ENCODE peak calls at places on chromosomes 1 and 21, in nine cellular contexts. L is substantia nigra, B is cardiac muscle cell, H is right cardiac atrium, V is lung, T is AG04450, E is A549, Q is dorsolateral prefrontal cortex, A is heart right ventricle. Y is an unnamed sample.

GRCh38 chr1:62159940-62160348 is 34.7 kb upstream of the L1TD1 start:
- DNase-seq in H (no peak), B (no peak), L (no peak), T (no peak), V (no peak), Q (no peak), E (no peak), A (no peak), Y (no peak)

GRCh38 chr1:238951809-238952208 is 434.6 kb upstream of the CHRM3 start:
- DNase-seq in L (peak), H (no peak), A (no peak), E (peak), T (no peak), Q (no peak), B (peak), V (no peak), Y (no peak)

GRCh38 chr1:29304025-29304684 is 67.8 kb downstream of the PTPRU start:
- DNase-seq in B (no peak), A (no peak), V (no peak), L (no peak), Q (no peak), T (no peak), H (no peak), E (no peak), Y (no peak)

GRCh38 chr1:226882631-226883409 is 12.4 kb downstream of the PSEN2 start:
- DNase-seq in B (peak), H (no peak), T (peak), L (no peak), Q (no peak), V (no peak), A (no peak), E (no peak), Y (no peak)

GRCh38 chr1:100089082-100089481 is 43.6 kb downstream of the SASS6 start:
- DNase-seq in B (no peak), T (no peak), E (no peak), Q (no peak), V (no peak), A (no peak), H (no peak), L (no peak), Y (no peak)

GRCh38 chr1:44819594-44820327 is 11.4 kb downstream of the BTBD19 start:
- DNase-seq in H (peak), B (peak), Q (peak), L (peak), E (peak), T (peak), A (peak), V (peak), Y (peak)

GRCh38 chr1:99107680-99108079 is 103.0 kb upstream of the PLPPR5 start:
- DNase-seq in A (no peak), H (no peak), Q (no peak), L (no peak), E (no peak), T (no peak), V (no peak), B (no peak), Y (no peak)

GRCh38 chr21:34704119-34704518 is 35.3 kb downstream of the CLIC6 start:
- DNase-seq in H (no peak), B (peak), T (no peak), Q (no peak), V (no peak), L (no peak), E (no peak), A (no peak), Y (no peak)

GRCh38 chr1:19484338-19484792 is 974 bp downstream of the CAPZB start:
- DNase-seq in V (no peak), B (no peak), H (no peak), T (no peak), A (peak), Q (no peak), E (no peak), L (no peak), Y (no peak)

GRCh38 chr1:32351859-32352745 is 10.2 kb downstream of the FAM229A start:
- DNase-seq in B (peak), L (peak), A (peak), H (peak), Q (peak), E (peak), T (no peak), V (peak), Y (no peak)

GRCh38 chr1:109985251-109986053 is 887 bp downstream of the AHCYL1 start:
- DNase-seq in E (no peak), T (no peak), V (no peak), L (no peak), B (peak), Q (no peak), A (no peak), H (no peak), Y (no peak)

GRCh38 chr1:112797221-112797620 is 82.1 kb upstream of the PPM1J start:
- DNase-seq in V (no peak), E (no peak), B (no peak), T (no peak), L (no peak), A (no peak), H (no peak), Q (no peak), Y (no peak)

GRCh38 chr1:186802388-186802787 is 26.4 kb upstream of the PLA2G4A start:
- DNase-seq in L (no peak), T (no peak), A (no peak), Q (no peak), H (no peak), B (no peak), V (no peak), E (no peak), Y (no peak)

GRCh38 chr21:34811368-34811767 is 142.6 kb downstream of the CLIC6 start:
- DNase-seq in H (no peak), L (no peak), Q (no peak), B (no peak), T (no peak), V (no peak), E (no peak), A (no peak), Y (no peak)

GRCh38 chr1:3996846-3997705 is 97.0 kb upstream of the C1orf174 start:
- DNase-seq in L (no peak), E (no peak), H (no peak), A (no peak), B (no peak), T (no peak), Q (peak), V (no peak), Y (no peak)

GRCh38 chr1:227447531-227447990 is 115.8 kb upstream of the ZNF678 start:
- DNase-seq in A (peak), T (no peak), V (peak), B (peak), H (peak), Q (no peak), L (no peak), E (no peak), Y (no peak)

GRCh38 chr21:35232545-35233176 is 183.6 kb upstream of the RUNX1 start:
- DNase-seq in E (peak), V (no peak), L (no peak), H (no peak), Q (no peak), B (peak), A (no peak), T (no peak), Y (no peak)

GRCh38 chr1:48007044-48007443 is 9.9 kb upstream of the TRABD2B start:
- DNase-seq in T (no peak), B (peak), Q (no peak), E (peak), H (no peak), A (no peak), V (no peak), L (no peak), Y (no peak)

GRCh38 chr1:78490861-78491310 is at the start of gene PTGFR:
- DNase-seq in A (no peak), E (no peak), L (no peak), T (no peak), B (peak), H (peak), Q (peak), V (no peak), Y (no peak)
- H3K27ac ChIP-seq in A (peak), E (no peak), L (no peak), T (peak), B (no peak), H (peak), Q (no peak), V (no peak), Y (no peak)

DNA sequence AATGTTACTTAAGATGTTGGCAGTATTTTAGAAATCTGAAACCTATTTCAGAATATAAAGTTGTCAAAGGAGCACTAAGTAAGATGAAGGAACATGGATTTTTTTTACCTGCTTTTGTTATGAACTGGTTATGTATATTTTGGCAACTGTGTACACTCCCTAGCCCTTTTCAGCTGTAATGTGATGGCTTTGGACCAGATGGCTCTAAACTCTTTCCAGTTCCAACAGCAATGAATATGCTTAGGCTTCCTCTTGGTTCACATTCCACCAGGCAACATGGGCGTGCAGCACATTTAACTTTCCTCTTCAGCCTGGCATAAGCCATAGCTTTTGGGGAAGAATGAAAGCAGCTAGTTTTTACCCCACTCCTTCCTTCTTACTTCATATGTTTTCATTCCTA is 95.6 kb upstream of the ADAMTS5 start:
- DNase-seq in V (no peak), H (no peak), Q (no peak), T (no peak), E (no peak), L (no peak), B (no peak), A (no peak), Y (no peak)
- H3K27ac ChIP-seq in V (no peak), H (no peak), Q (no peak), T (no peak), E (no peak), L (no peak), B (no peak), A (no peak), Y (no peak)

GRCh38 chr1:39104158-39105060 is 78.3 kb downstream of the NDUFS5 start:
- DNase-seq in T (no peak), V (no peak), L (no peak), E (peak), B (no peak), H (no peak), A (no peak), Q (no peak), Y (no peak)
- H3K27ac ChIP-seq in T (peak), V (peak), L (peak), E (peak), B (peak), H (peak), A (peak), Q (peak), Y (peak)

DNA sequence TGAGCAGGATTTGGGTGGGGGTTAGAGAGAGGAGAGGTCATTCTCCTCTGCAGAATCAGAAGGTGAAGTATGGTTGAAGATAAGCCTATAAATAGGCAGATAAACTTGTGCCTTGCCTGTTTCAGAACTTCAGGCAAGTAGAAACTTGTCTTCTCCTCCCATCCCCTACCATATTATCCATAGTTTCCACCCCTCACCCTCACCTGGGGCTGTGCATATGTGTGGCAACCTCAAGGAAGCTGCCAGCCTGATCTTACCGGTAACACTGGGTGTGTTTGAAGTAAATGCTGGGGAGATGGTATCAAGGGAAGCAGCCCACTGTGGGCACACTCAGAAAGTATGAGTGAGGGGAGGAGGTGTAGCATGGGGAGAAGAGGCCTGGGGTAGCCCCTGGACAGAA is 14.5 kb downstream of the VANGL2 start:
- DNase-seq in T (no peak), B (no peak), H (no peak), Q (no peak), L (no peak), A (no peak), E (no peak), V (no peak), Y (peak)
- H3K27ac ChIP-seq in T (no peak), B (peak), H (no peak), Q (no peak), L (no peak), A (no peak), E (no peak), V (no peak), Y (peak)

DNA sequence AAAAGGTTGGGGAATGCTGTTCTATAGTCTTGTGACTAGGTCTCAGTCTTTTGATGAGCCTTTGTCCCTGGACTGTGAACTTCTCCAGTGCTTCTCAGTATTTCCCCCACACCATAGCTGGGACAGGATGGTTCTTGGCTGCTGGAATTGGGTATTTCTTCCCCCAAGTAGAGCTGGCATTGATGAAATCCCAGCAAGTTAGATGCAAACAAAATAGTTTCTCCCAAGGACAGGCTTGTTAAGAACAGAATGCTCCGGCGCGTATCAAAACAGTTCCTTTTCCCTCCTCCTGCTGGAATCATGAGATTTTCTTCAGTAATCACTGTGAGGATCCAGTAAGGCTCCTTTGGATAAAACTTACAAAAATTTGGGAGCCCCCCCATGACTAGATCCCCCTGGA is 162.6 kb downstream of the PIK3R3 start:
- DNase-seq in L (no peak), Q (no peak), E (no peak), H (no peak), T (no peak), V (no peak), A (no peak), B (no peak), Y (no peak)
- H3K27ac ChIP-seq in L (no peak), Q (no peak), E (no peak), H (no peak), T (no peak), V (no peak), A (no peak), B (no peak), Y (no peak)

DNA sequence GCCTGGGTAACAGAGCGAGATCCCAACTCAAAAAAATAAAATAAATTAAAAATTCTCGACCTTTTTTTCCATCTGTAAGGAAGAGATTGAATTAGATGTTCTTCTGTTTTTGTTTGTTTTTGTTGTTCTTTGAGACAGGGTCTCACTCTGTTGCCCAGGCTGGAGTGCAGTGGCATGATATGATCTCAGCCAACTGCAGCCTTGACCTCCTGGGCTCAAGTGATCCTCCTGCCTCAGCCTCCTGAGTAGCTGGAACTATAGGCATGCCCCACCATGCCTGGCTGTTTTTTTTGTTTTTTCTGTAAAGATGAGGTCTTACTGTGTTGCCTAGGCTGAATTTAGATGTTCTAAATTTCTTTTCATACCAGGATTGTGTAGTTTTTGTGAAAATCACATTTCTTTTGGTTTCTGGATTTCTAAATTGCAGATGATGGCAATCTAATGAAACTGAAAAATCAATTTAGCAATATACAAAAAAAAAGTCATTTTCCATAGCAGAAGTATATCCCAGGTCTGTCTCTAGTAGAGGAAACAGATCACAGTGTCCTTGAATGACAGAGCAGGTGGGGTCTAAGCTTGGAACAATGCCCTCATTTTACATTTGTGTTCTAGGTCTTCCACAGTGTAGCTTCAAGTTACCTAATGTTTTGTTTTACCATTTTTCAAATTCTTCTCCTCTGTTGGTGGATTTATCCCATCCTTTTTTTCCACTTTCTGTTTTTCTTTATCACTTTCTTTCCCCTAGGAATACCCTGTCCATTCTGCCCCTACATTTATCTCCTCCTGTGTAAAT is 20.3 kb downstream of the ZYG11A start:
- DNase-seq in Q (no peak), V (no peak), L (no peak), B (no peak), T (no peak), A (no peak), H (no peak), E (no peak), Y (no peak)
- H3K27ac ChIP-seq in Q (no peak), V (no peak), L (no peak), B (no peak), T (no peak), A (no peak), H (no peak), E (no peak), Y (no peak)

GRCh38 chr1:115332813-115333608 is 5.0 kb downstream of the NGF start:
- DNase-seq in A (no peak), V (no peak), L (no peak), H (peak), Q (no peak), E (peak), T (peak), B (peak), Y (peak)

GRCh38 chr1:115329965-115330364 is 8.1 kb downstream of the NGF start:
- DNase-seq in Q (no peak), H (no peak), E (no peak), L (no peak), T (no peak), V (no peak), B (no peak), A (no peak), Y (no peak)

GRCh38 chr1:115330480-115331013 is 7.5 kb downstream of the NGF start:
- DNase-seq in B (no peak), L (no peak), E (no peak), H (no peak), A (no peak), V (no peak), Q (no peak), T (peak), Y (peak)

GRCh38 chr1:115327270-115327669 is 10.8 kb downstream of the NGF start:
- DNase-seq in Q (no peak), V (no peak), H (no peak), A (no peak), B (no peak), L (no peak), E (no peak), T (no peak), Y (no peak)

GRCh38 chr1:115331531-115332331 is 6.3 kb downstream of the NGF start:
- DNase-seq in T (peak), E (no peak), B (no peak), L (no peak), V (no peak), H (no peak), A (no peak), Q (no peak), Y (no peak)
- H3K27ac ChIP-seq in T (peak), E (no peak), B (no peak), L (no peak), V (no peak), H (peak), A (peak), Q (no peak), Y (no peak)

DNA sequence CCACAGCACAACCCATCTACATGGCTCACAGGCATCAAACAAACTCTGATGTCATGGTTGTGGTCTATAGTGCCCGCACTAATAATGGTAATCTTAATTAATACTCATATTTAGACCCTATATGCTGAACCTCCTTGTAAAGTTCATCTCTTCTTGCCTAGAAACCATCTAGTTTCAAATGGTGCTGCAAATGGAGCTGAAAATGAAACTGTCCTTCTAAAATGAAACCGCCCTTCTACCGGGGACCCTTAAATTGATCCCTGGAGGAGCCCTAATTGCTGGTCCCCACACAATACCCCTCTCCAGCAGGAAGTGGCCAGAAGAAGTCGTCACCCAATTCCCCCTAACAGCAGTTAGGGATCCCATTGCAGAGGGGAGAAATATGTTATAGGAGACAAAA is 612.6 kb downstream of the MRPL39 start:
- DNase-seq in E (no peak), B (no peak), L (no peak), A (no peak), H (no peak), T (no peak), V (no peak), Q (no peak), Y (no peak)
- H3K27ac ChIP-seq in E (no peak), B (no peak), L (no peak), A (no peak), H (no peak), T (no peak), V (no peak), Q (no peak), Y (no peak)

DNA sequence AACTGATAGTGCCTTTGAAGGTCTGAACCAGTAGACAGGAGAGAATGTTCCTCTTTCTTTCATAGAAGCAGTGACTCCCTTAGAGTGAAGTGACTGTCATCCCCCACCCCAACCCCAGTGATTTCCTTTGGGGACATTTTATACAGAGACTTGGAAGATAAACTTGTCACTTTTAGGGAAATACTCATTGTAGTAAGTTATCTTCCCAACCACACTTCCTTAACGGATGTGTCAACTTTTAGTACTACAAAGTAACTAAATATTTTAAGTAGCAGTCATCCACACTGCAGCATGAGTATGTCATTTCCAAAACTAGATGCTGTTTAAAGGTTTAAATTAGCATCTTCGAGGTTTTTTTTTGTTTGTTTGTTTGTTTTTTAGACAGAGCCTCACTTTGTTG is 13.7 kb downstream of the LRRC8B start:
- DNase-seq in B (peak), Q (no peak), L (no peak), T (no peak), V (no peak), E (no peak), H (no peak), A (no peak), Y (no peak)
- H3K27ac ChIP-seq in B (no peak), Q (peak), L (no peak), T (no peak), V (peak), E (no peak), H (no peak), A (no peak), Y (no peak)